ENCODE peak calls at places on chromosome 7, in nine cellular contexts. J is MCF 10A, C is GM13977, E is stomach, H is A549, V is OCI-LY7, L is GM10248, O is transverse colon, R is GM12865. N is an unnamed sample.

GRCh38 chr7:158052381-158053095 is 535.1 kb downstream of the PTPRN2 start:
- DNase-seq in J (no peak), C (no peak), E (no peak), H (no peak), V (no peak), L (no peak), O (no peak), R (no peak), N (no peak)

GRCh38 chr7:129298268-129298893 is 73.6 kb downstream of the AHCYL2 start:
- DNase-seq in J (peak; percentile 64), C (peak; percentile 62), E (peak; percentile 61), H (peak; percentile 49), V (peak; percentile 63), L (peak; percentile 62), O (peak; percentile 46), R (peak; percentile 57), N (peak; percentile 12)

GRCh38 chr7:55212838-55213237 is 152.3 kb upstream of the LANCL2 start:
- DNase-seq in J (no peak), C (no peak), E (no peak), H (no peak), V (no peak), L (no peak), O (no peak), R (no peak), N (no peak)

GRCh38 chr7:13856012-13856411 is 133.5 kb downstream of the ETV1 start:
- DNase-seq in J (no peak), C (no peak), E (no peak), H (no peak), V (no peak), L (no peak), O (no peak), R (no peak), N (no peak)

GRCh38 chr7:140899883-140900282 is 24.8 kb downstream of the BRAF start:
- DNase-seq in J (no peak), C (no peak), E (no peak), H (no peak), V (no peak), L (no peak), O (no peak), R (peak; percentile 31), N (no peak)

GRCh38 chr7:76011437-76011836 is 17.0 kb upstream of the TMEM120A start:
- DNase-seq in J (no peak), C (no peak), E (no peak), H (no peak), V (peak; percentile 52), L (no peak), O (no peak), R (no peak), N (peak; percentile 52)

GRCh38 chr7:141387521-141388217 is 163.5 kb upstream of the AGK start:
- DNase-seq in J (no peak), C (no peak), E (no peak), H (no peak), V (no peak), L (no peak), O (no peak), R (no peak), N (no peak)

GRCh38 chr7:75626954-75627353 is 111.8 kb downstream of the HIP1 start:
- DNase-seq in J (no peak), C (no peak), E (no peak), H (no peak), V (no peak), L (no peak), O (no peak), R (no peak), N (no peak)

GRCh38 chr7:151339651-151340377 is 1.8 kb upstream of the NUB1 start:
- DNase-seq in J (no peak), C (peak; percentile 75), E (no peak), H (no peak), V (no peak), L (peak; percentile 65), O (no peak), R (peak; percentile 86), N (no peak)
- TF ChIP-seq CTCF in J (no peak), C (no peak), E (no peak), H (no peak), V (no peak), L (no peak), O (no peak), R (no peak), N (no peak)

GRCh38 chr7:77993823-77994222 is 195.2 kb downstream of the PHTF2 start:
- DNase-seq in J (no peak), C (no peak), E (no peak), H (no peak), V (no peak), L (no peak), O (no peak), R (no peak), N (no peak)

GRCh38 chr7:77985232-77985973 is 186.8 kb downstream of the PHTF2 start:
- DNase-seq in J (no peak), C (no peak), E (no peak), H (no peak), V (no peak), L (no peak), O (no peak), R (no peak), N (no peak)

GRCh38 chr7:77985974-77986339 is 187.4 kb downstream of the PHTF2 start:
- DNase-seq in J (no peak), C (no peak), E (no peak), H (no peak), V (no peak), L (no peak), O (no peak), R (no peak), N (no peak)

GRCh38 chr7:77991656-77992055 is 193.1 kb downstream of the PHTF2 start:
- DNase-seq in J (no peak), C (no peak), E (no peak), H (no peak), V (no peak), L (no peak), O (no peak), R (no peak), N (no peak)

DNA sequence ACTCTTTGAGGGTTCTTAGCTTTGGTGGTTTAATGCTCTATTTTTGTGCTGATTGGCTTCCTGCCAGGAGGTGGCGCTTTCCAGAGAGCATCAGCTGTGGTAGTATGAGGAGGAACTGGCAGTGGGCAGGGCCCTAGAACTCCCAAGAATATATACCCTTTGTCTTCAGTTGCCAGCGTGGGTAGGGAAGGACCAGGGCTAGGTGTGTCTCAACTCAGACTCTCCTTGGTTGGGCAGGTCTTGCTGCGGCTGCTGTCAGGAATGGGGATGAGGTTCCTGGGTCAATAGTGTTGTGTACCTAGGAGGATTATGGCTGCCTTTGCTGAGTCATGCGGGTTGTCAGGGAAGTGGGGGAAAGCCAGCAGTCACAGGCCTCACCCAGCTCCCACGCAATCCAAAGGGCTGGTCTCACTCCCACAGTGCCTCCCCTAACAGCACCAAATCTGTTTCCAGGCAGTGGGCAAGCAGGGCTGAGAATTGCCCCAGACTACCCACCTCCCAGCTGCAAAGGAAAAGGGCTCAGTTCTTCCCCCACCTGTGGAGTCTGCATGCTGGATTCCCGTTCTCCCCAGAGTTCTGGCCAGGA is 191.5 kb downstream of the PHTF2 start:
- DNase-seq in J (peak; percentile 5), C (no peak), E (peak; percentile 27), H (peak; percentile 42), V (peak; percentile 23), L (no peak), O (peak; percentile 80), R (peak; percentile 34), N (no peak)
- TF ChIP-seq CTCF in J (no peak), C (peak; percentile 42), E (no peak), H (no peak), V (peak; percentile 69), L (peak; percentile 25), O (no peak), R (peak; percentile 28), N (no peak)

GRCh38 chr7:1884583-1885350 is 214.7 kb downstream of the ELFN1 start:
- DNase-seq in J (no peak), C (no peak), E (no peak), H (no peak), V (no peak), L (no peak), O (no peak), R (no peak), N (peak; percentile 20)

GRCh38 chr7:1885465-1886226 is 215.6 kb downstream of the ELFN1 start:
- DNase-seq in J (no peak), C (no peak), E (no peak), H (no peak), V (no peak), L (no peak), O (no peak), R (no peak), N (no peak)

GRCh38 chr7:1883031-1883761 is 213.1 kb downstream of the ELFN1 start:
- DNase-seq in J (peak; percentile 67), C (no peak), E (no peak), H (peak; percentile 49), V (no peak), L (no peak), O (no peak), R (no peak), N (peak; percentile 92)

GRCh38 chr7:1882451-1882850 is 212.4 kb downstream of the ELFN1 start:
- DNase-seq in J (no peak), C (no peak), E (no peak), H (no peak), V (no peak), L (no peak), O (no peak), R (no peak), N (no peak)

DNA sequence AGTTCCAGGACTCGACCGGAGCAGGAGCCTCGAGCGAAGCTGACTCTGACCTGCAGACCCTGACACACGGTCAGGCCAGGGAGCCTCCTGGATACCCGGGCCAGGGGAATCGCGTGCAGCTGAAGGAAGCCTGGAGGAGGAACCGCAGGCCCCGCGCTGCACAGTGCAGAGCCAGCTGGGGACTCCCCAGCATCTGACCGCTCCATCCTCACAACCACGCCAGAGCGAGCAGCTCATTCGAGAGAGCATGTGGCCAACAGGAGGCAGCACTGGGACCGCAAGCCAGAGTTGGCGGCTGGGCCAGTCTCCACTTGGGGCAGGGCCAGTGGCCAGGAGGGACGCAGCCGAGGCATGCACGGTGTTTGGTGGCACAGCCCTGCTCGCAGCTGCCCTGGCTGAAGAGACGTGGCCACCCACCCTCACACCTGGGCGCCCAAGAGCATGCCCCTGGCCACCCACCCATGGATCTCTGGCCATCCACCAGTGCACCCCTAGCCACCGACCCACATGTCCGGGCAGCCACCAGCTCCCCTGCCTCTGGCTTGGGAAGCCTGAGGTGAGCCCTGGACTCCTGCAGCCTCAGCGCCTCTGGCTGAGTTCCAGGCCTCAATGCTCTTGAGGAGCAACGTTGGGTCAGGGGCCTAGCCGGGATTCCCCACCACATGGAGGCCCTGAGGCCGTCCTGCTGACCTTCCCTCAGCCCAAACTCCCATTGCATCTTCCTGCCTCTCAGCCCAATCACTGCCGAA is 213.9 kb downstream of the ELFN1 start:
- DNase-seq in J (no peak), C (no peak), E (no peak), H (peak; percentile 13), V (no peak), L (no peak), O (no peak), R (no peak), N (no peak)
- TF ChIP-seq CTCF in J (no peak), C (no peak), E (no peak), H (no peak), V (no peak), L (no peak), O (no peak), R (no peak), N (peak; percentile 58)

DNA sequence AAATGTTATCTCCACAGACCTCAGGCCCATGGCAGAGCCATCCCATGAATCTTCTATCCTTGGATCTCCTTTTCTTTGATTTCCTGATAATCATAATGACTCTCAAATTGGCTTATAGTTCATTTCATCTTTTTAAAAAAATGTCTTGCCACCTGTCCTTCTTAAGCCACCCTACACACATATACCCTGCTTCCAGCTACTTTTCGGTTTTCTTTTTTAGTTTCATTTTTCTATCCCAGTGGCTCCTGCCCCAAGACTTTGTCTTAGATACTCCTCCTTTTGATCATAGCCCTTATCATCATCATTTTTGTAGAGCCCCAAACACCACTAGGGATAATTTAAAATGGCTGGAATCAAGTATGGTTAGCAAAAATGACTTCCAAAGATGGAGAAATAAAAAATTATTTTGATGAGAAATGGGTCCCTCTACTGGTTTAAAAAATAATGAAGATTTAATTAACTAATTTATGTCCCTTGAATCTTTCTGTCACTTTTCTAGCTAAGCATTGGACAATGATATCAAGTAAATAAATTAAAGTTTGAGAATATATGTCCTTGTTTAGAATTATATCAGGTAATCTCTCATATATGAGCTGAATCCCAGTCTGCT is 277.3 kb upstream of the SEMA3D start:
- DNase-seq in J (no peak), C (no peak), E (no peak), H (no peak), V (peak; percentile 2), L (no peak), O (no peak), R (no peak), N (no peak)
- TF ChIP-seq CTCF in J (no peak), C (no peak), E (no peak), H (peak; percentile 26), V (peak; percentile 66), L (no peak), O (no peak), R (no peak), N (peak; percentile 73)